ENCODE peak calls at places on chromosomes 5 and 9, in ten cellular contexts. T, U, Y, Q, N, R, E, S, B and Z are unnamed samples.

GRCh38 chr5:145887217-145887616 is 14.4 kb upstream of the GRXCR2 start:
- DNase-seq in B (no peak), Q (peak), T (no peak), Y (no peak), S (no peak), R (no peak), U (no peak), N (no peak), E (no peak), Z (no peak)

GRCh38 chr5:74686962-74687751 is 2.1 kb downstream of the HEXB start:
- DNase-seq in Q (no peak), N (no peak), T (no peak), Y (peak), B (no peak), R (no peak), U (peak), S (no peak), E (no peak), Z (no peak)

GRCh38 chr5:171595801-171596231 is 176.4 kb downstream of the FGF18 start:
- DNase-seq in Q (peak), U (peak), R (peak), B (no peak), S (peak), E (no peak), Y (peak), N (no peak), T (peak), Z (no peak)

GRCh38 chr5:40866844-40867243 is 25.7 kb downstream of the CARD6 start:
- DNase-seq in B (no peak), Y (no peak), N (no peak), U (no peak), S (no peak), T (no peak), R (no peak), E (no peak), Q (no peak), Z (no peak)

GRCh38 chr9:80678906-80679305 is 1010.4 kb downstream of the TLE1 start:
- DNase-seq in S (no peak), Q (no peak), Y (no peak), E (no peak), R (no peak), U (no peak), N (no peak), B (no peak), T (no peak), Z (no peak)

GRCh38 chr5:53009816-53010215 is 20.7 kb downstream of the ITGA2 start:
- DNase-seq in U (no peak), T (no peak), R (no peak), S (no peak), B (no peak), Y (no peak), Q (no peak), N (no peak), E (no peak), Z (no peak)

GRCh38 chr9:20624201-20625002 is 2.1 kb upstream of the MLLT3 start:
- DNase-seq in E (peak), R (peak), T (peak), Q (peak), U (peak), N (peak), Y (peak), S (peak), B (peak), Z (no peak)

GRCh38 chr5:1536298-1537165 is 12.8 kb upstream of the LPCAT1 start:
- DNase-seq in T (no peak), E (no peak), N (peak), R (peak), B (no peak), U (peak), S (peak), Y (peak), Q (no peak), Z (no peak)

GRCh38 chr5:151040211-151040747 is 19.9 kb downstream of the GPX3 start:
- DNase-seq in R (no peak), B (no peak), Q (peak), E (no peak), N (no peak), T (peak), Y (no peak), U (no peak), S (peak), Z (no peak)